ENCODE peak calls at places on chromosomes 4 and X, in seven cellular contexts. B is IMR-90; G is transverse colon; A is tibial artery; X is heart left ventricle; E is colonic mucosa; L is CD4-positive, CD25-positive, alpha-beta regulatory T cell. W is an unnamed sample.

GRCh38 chr4:139279723-139280620 is at the start of gene MGARP:
- DNase-seq in B (peak; percentile 30), G (no peak), A (no peak), X (peak; percentile 61), E (no peak), L (no peak), W (no peak)

GRCh38 chr4:76688737-76689078 is 209.2 kb downstream of the SOWAHB start:
- DNase-seq in B (peak; percentile 38), G (no peak), A (no peak), X (no peak), E (no peak), L (no peak), W (no peak)

GRCh38 chr4:88672987-88673386 is 24.6 kb downstream of the NAP1L5 start:
- DNase-seq in B (peak; percentile 48), G (no peak), A (no peak), X (no peak), E (no peak), L (no peak), W (peak; percentile 34)

GRCh38 chrX:71992711-71993110 is 82.1 kb downstream of the NHSL2 start:
- DNase-seq in B (no peak), G (no peak), A (no peak), X (no peak), E (no peak), L (no peak), W (no peak)

GRCh38 chrX:67693928-67694327 is 150.1 kb downstream of the AR start:
- DNase-seq in B (no peak), G (no peak), A (no peak), X (no peak), E (no peak), L (no peak), W (no peak)

GRCh38 chr4:153153339-153153851 is 50.8 kb upstream of the TRIM2 start:
- DNase-seq in B (peak; percentile 7), G (peak; percentile 72), A (no peak), X (peak; percentile 66), E (peak; percentile 74), L (peak; percentile 58), W (peak; percentile 50)

GRCh38 chr4:20181926-20182325 is 69.8 kb upstream of the SLIT2 start:
- DNase-seq in B (no peak), G (no peak), A (no peak), X (no peak), E (no peak), L (no peak), W (no peak)

GRCh38 chrX:134782796-134783195 is 124.5 kb upstream of the PLAC1 start:
- DNase-seq in B (peak; percentile 59), G (no peak), A (no peak), X (no peak), E (no peak), L (no peak), W (no peak)

GRCh38 chr4:182192511-182193181 is 50.6 kb upstream of the TENM3 start:
- DNase-seq in B (peak; percentile 66), G (no peak), A (no peak), X (no peak), E (no peak), L (no peak), W (no peak)

GRCh38 chr4:92387459-92388069 is 83.8 kb downstream of the GRID2 start:
- DNase-seq in B (peak; percentile 53), G (no peak), A (no peak), X (no peak), E (no peak), L (no peak), W (no peak)

GRCh38 chr4:113762061-113762850 is 718 bp upstream of the CAMK2D start:
- DNase-seq in B (peak; percentile 100), G (peak; percentile 99), A (peak; percentile 100), X (peak; percentile 99), E (peak; percentile 100), L (peak; percentile 98), W (peak; percentile 99)
- H3K4me1 ChIP-seq in B (no peaks in the 10 kb centered on the region), G (peaks cover 9% of the 10 kb centered on the region), A (no peaks in the 10 kb centered on the region), X (peaks cover 7% of the 10 kb centered on the region), E (no peaks in the 10 kb centered on the region), L (peaks cover 33% of the 10 kb centered on the region), W (peaks cover 35% of the 10 kb centered on the region)

GRCh38 chrX:136158685-136159084 is 11.4 kb downstream of the FHL1 start:
- DNase-seq in B (no peak), G (no peak), A (no peak), X (no peak), E (no peak), L (no peak), W (no peak)

GRCh38 chrX:136166221-136166855 is 19.0 kb downstream of the FHL1 start:
- DNase-seq in B (peak; percentile 55), G (no peak), A (no peak), X (no peak), E (no peak), L (no peak), W (no peak)

GRCh38 chrX:136162827-136163427 is 15.6 kb downstream of the FHL1 start:
- DNase-seq in B (peak; percentile 43), G (peak; percentile 66), A (peak; percentile 73), X (peak; percentile 70), E (peak; percentile 51), L (no peak), W (peak; percentile 50)

GRCh38 chrX:136159615-136160025 is 12.3 kb downstream of the FHL1 start:
- DNase-seq in B (no peak), G (no peak), A (peak; percentile 70), X (no peak), E (no peak), L (no peak), W (no peak)

DNA sequence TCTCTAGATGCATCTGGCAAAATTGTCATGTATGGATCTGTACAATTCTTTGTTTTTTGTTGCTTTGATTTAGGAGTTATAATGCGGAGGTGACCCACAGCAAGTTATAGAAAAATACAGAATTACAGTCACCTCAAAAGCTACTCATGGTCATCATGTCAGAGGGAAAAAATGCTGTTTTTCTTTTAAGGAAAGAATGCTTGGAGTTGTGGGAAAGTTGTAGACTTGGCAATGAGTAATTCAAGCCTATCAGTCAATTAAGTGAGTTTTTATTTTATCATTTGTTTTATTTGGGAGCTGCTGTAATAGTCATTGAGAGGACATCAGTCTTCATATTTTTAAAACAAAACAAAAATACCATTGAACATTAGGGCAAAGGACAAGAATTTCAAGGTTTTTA is 16.4 kb downstream of the FHL1 start:
- DNase-seq in B (no peak), G (no peak), A (no peak), X (no peak), E (no peak), L (no peak), W (no peak)
- H3K4me1 ChIP-seq in B (peaks cover 11% of the 10 kb centered on the region), G (no peaks in the 10 kb centered on the region), A (no peaks in the 10 kb centered on the region), X (peaks cover 16% of the 10 kb centered on the region), E (no peaks in the 10 kb centered on the region), L (no peaks in the 10 kb centered on the region), W (peaks cover 10% of the 10 kb centered on the region)

DNA sequence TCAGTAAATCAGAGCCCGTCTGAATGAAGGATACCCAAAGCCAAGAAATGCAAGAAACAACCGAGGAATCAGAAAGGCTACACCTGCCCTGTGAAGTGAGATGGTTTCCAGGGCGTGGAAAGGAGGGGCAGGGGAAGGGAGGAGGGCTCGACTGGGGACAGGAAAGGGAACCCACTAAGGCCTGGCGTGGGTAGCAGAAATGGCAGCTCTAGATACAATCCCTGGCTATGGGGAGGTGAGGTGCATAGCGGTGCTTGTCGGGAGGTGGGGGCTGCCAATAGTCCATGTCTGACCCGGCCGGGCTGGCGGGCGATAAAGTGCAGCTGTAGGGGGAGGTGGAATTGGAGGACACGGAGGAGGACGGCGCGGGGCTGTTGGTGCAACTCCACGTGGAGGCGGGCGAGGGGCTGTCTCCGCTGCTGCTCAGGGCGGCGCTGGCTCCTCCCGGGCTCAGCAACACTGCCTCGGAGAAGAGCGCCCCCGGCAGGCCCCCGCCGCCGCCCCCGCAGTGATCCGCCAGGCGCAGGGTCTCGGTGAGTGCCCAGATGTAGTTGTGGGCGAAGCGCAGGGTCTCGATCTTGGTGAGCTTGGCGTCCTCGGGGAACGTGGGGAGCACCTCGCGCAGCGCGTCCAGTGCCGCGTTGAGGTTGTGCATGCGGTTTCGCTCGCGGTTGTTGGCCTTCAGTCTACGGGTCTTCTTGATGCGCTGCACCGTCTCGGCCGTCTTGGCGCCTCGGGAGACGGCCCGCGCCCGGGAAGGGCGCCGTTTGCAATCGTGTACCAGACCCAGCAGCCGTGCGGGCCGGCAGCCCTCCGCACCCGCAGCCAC is 1.3 kb downstream of the NEUROG2 start:
- DNase-seq in B (no peak), G (no peak), A (no peak), X (peak; percentile 60), E (no peak), L (no peak), W (no peak)
- H3K4me1 ChIP-seq in B (peaks cover 2% of the 10 kb centered on the region), G (peaks cover 18% of the 10 kb centered on the region), A (no peaks in the 10 kb centered on the region), X (peaks cover 36% of the 10 kb centered on the region), E (peaks cover 25% of the 10 kb centered on the region), L (peaks cover 57% of the 10 kb centered on the region), W (peaks cover 50% of the 10 kb centered on the region)

GRCh38 chrX:154363706-154364439 is 10.6 kb downstream of the FLNA start:
- DNase-seq in B (no peak), G (no peak), A (no peak), X (no peak), E (no peak), L (no peak), W (no peak)
- H3K4me1 ChIP-seq in B (peaks cover 7% of the 10 kb centered on the region), G (no peaks in the 10 kb centered on the region), A (no peaks in the 10 kb centered on the region), X (peaks cover 8% of the 10 kb centered on the region), E (no peaks in the 10 kb centered on the region), L (peaks cover 57% of the 10 kb centered on the region), W (no peaks in the 10 kb centered on the region)

GRCh38 chr4:156949373-156949814 is 22.2 kb downstream of the PDGFC start:
- DNase-seq in B (peak; percentile 80), G (no peak), A (no peak), X (no peak), E (no peak), L (no peak), W (no peak)

GRCh38 chr4:156948133-156948532 is 23.5 kb downstream of the PDGFC start:
- DNase-seq in B (no peak), G (no peak), A (no peak), X (no peak), E (no peak), L (no peak), W (no peak)

GRCh38 chr4:156946508-156947197 is 24.9 kb downstream of the PDGFC start:
- DNase-seq in B (peak; percentile 99), G (no peak), A (no peak), X (no peak), E (no peak), L (no peak), W (no peak)

GRCh38 chr4:156950090-156950489 is 21.5 kb downstream of the PDGFC start:
- DNase-seq in B (no peak), G (no peak), A (no peak), X (no peak), E (no peak), L (no peak), W (no peak)

GRCh38 chr4:156948738-156949137 is 22.9 kb downstream of the PDGFC start:
- DNase-seq in B (no peak), G (no peak), A (no peak), X (no peak), E (no peak), L (no peak), W (no peak)
- H3K4me1 ChIP-seq in B (peaks cover 21% of the 10 kb centered on the region), G (peaks cover 5% of the 10 kb centered on the region), A (no peaks in the 10 kb centered on the region), X (peaks cover 22% of the 10 kb centered on the region), E (no peaks in the 10 kb centered on the region), L (no peaks in the 10 kb centered on the region), W (peaks cover 96% of the 10 kb centered on the region)

GRCh38 chr4:1208266-1208961 is 36.0 kb upstream of the SPON2 start:
- DNase-seq in B (no peak), G (peak; percentile 30), A (peak; percentile 65), X (peak; percentile 78), E (no peak), L (no peak), W (no peak)
- H3K4me1 ChIP-seq in B (peaks cover 38% of the 10 kb centered on the region), G (peaks cover 43% of the 10 kb centered on the region), A (peaks cover 10% of the 10 kb centered on the region), X (peaks cover 28% of the 10 kb centered on the region), E (peaks cover 47% of the 10 kb centered on the region), L (peaks cover 9% of the 10 kb centered on the region), W (peaks cover 82% of the 10 kb centered on the region)